ENCODE peak calls at places on chromosomes 16 and 17, in six cellular contexts. F, E, Y, L, Z and Q are unnamed samples.

GRCh38 chr16:14501331-14502255 is 128.5 kb downstream of the PARN start:
- DNase-seq in E (peak), Z (peak), L (no peak), Y (peak), F (peak), Q (peak)

GRCh38 chr16:5918553-5919127 is 821.0 kb upstream of the EEF2KMT start:
- DNase-seq in Y (no peak), F (no peak), L (no peak), E (peak), Z (no peak), Q (no peak)

GRCh38 chr16:80231118-80231515 is 309.7 kb upstream of the DYNLRB2 start:
- DNase-seq in E (no peak), Z (no peak), L (no peak), Y (no peak), F (peak), Q (no peak)

GRCh38 chr17:54968954-54969400 is 412 bp downstream of the STXBP4 start:
- DNase-seq in F (peak), Y (no peak), Z (no peak), L (no peak), E (no peak), Q (peak)

GRCh38 chr17:39628655-39629493 is 2.1 kb downstream of the PPP1R1B start:
- DNase-seq in E (no peak), Y (no peak), F (no peak), L (no peak), Z (no peak), Q (no peak)

GRCh38 chr16:84742561-84743200 is 42.9 kb downstream of the USP10 start:
- DNase-seq in E (no peak), Z (no peak), Y (no peak), F (no peak), L (no peak), Q (no peak)

GRCh38 chr17:74117999-74118421 is 85.5 kb upstream of the RPL38 start:
- DNase-seq in L (no peak), E (peak), Z (no peak), F (no peak), Y (no peak), Q (no peak)

GRCh38 chr16:89588413-89589109 is 13.0 kb downstream of the CPNE7 start:
- DNase-seq in L (no peak), Z (no peak), Y (no peak), F (no peak), E (no peak), Q (no peak)

GRCh38 chr17:55421179-55421934 is at the start of gene MMD:
- DNase-seq in F (no peak), L (peak), E (no peak), Y (no peak), Z (peak), Q (no peak)

GRCh38 chr16:53892155-53892554 is 188.2 kb downstream of the FTO start:
- DNase-seq in F (peak), L (peak), Y (no peak), Z (peak), E (peak), Q (peak)

GRCh38 chr17:7883781-7884386 is 4.7 kb upstream of the CHD3 start:
- DNase-seq in Y (no peak), L (no peak), Z (no peak), F (peak), E (peak), Q (peak)

GRCh38 chr17:48990882-48991357 is 6.3 kb upstream of the IGF2BP1 start:
- DNase-seq in Y (no peak), E (peak), L (no peak), F (no peak), Z (no peak), Q (no peak)

GRCh38 chr17:2087597-2088211 is 32.8 kb downstream of the HIC1 start:
- DNase-seq in Y (no peak), L (no peak), Z (peak), E (no peak), F (peak), Q (peak)

GRCh38 chr16:84790291-84790690 is 29.5 kb upstream of the CRISPLD2 start:
- DNase-seq in Z (no peak), E (no peak), Y (no peak), F (no peak), L (no peak), Q (no peak)

GRCh38 chr17:41324180-41325075 is 8.9 kb upstream of the KRTAP17-1 start:
- DNase-seq in E (peak), L (peak), F (peak), Z (peak), Y (peak), Q (no peak)

GRCh38 chr17:4003131-4003500 is 38.9 kb upstream of the ATP2A3 start:
- DNase-seq in Z (no peak), Y (no peak), F (no peak), E (peak), L (no peak), Q (no peak)

GRCh38 chr17:48453447-48453846 is 23.4 kb upstream of the SKAP1 start:
- DNase-seq in Y (no peak), E (no peak), Z (no peak), L (no peak), F (no peak), Q (no peak)

GRCh38 chr16:49778202-49778601 is 77.7 kb downstream of the ZNF423 start:
- DNase-seq in F (no peak), E (no peak), Z (no peak), L (no peak), Y (no peak), Q (no peak)

GRCh38 chr17:29124135-29124930 is 55.9 kb downstream of the MYO18A start:
- DNase-seq in F (peak), L (no peak), Y (no peak), Z (peak), E (peak), Q (peak)

GRCh38 chr16:31710134-31710533 is 163.5 kb upstream of the ZNF267 start:
- DNase-seq in E (no peak), L (no peak), F (no peak), Y (no peak), Z (peak), Q (no peak)

GRCh38 chr16:2820836-2821482 is 3.9 kb downstream of the PRSS21 start:
- DNase-seq in L (no peak), E (no peak), Y (no peak), Z (no peak), F (no peak), Q (no peak)

GRCh38 chr17:31093866-31094599 is 744 bp upstream of the NF1 start:
- DNase-seq in F (no peak), L (no peak), Z (no peak), E (no peak), Y (no peak), Q (no peak)

GRCh38 chr17:43094129-43094834 is 30.9 kb downstream of the BRCA1 start:
- DNase-seq in Z (no peak), L (no peak), Y (no peak), F (peak), E (no peak), Q (no peak)

GRCh38 chr17:65093930-65094329 is 37.4 kb upstream of the GNA13 start:
- DNase-seq in E (no peak), F (no peak), Y (no peak), L (no peak), Z (peak), Q (no peak)

GRCh38 chr17:75271233-75271954 is 363 bp upstream of the MIF4GD start:
- DNase-seq in Z (peak), Y (no peak), L (peak), F (no peak), E (peak), Q (peak)

GRCh38 chr17:73376152-73376551 is 64.4 kb upstream of the CDC42EP4 start:
- DNase-seq in Z (no peak), L (no peak), F (no peak), E (no peak), Y (no peak), Q (no peak)

GRCh38 chr16:81599034-81599744 is 154.6 kb downstream of the CMIP start:
- DNase-seq in F (no peak), E (no peak), Y (no peak), Z (peak), L (no peak), Q (no peak)

GRCh38 chr16:30166202-30166902 is 17.1 kb upstream of the CORO1A start:
- DNase-seq in Z (peak), L (no peak), Y (no peak), F (no peak), E (no peak), Q (no peak)

DNA sequence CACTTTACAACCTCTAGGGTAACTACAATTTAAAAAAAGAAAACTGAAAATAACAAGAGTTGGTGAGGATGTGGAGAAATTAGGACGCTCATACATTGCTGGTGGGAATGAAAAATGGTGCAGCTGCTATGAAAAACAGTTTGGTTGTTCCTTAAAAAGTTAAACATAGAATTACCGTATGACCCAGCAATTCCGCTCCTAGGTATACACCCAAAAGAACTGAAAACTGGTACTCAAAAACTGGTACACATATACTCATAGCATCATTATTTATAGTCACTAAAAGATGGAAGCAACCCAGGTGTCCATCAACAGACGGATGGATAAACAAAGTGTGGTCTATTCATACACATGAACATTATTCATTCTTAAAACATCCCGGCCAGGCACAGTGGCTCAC is 42.9 kb upstream of the DNAH17 start:
- DNase-seq in L (no peak), Y (no peak), F (no peak), E (no peak), Z (no peak), Q (no peak)
- H3K14ac ChIP-seq in L (no peak), Y (no peak), F (no peak), E (no peak), Z (no peak), Q (no peak)

GRCh38 chr17:82272495-82273326 is 789 bp downstream of the CSNK1D start:
- DNase-seq in E (peak), F (no peak), Z (peak), L (no peak), Y (no peak), Q (no peak)
- H4K8ac ChIP-seq in E (no peak), F (peak), Z (peak), L (no peak), Y (peak), Q (peak)

DNA sequence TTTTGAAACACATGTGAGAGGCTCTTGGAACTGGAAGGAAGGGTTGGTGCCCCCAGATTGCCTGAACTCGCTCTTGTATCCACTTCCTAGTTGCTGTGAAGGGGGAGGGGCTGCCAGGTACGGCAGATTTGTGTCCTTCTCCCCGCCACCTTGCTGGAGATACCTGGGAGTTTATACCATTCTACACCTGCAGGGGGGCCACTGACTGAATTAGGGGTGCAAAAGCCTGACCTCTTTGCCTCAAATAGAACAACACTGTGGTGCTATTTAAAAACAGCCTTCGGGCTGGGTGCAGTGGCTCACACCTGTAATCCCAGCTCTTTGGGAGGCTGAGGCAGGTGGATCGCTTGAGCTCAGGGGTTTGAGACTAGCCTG is 35.1 kb upstream of the IL34 start:
- DNase-seq in F (no peak), Y (peak), E (peak), L (no peak), Z (no peak), Q (no peak)
- H3K14ac ChIP-seq in F (no peak), Y (no peak), E (no peak), L (no peak), Z (no peak), Q (no peak)

DNA sequence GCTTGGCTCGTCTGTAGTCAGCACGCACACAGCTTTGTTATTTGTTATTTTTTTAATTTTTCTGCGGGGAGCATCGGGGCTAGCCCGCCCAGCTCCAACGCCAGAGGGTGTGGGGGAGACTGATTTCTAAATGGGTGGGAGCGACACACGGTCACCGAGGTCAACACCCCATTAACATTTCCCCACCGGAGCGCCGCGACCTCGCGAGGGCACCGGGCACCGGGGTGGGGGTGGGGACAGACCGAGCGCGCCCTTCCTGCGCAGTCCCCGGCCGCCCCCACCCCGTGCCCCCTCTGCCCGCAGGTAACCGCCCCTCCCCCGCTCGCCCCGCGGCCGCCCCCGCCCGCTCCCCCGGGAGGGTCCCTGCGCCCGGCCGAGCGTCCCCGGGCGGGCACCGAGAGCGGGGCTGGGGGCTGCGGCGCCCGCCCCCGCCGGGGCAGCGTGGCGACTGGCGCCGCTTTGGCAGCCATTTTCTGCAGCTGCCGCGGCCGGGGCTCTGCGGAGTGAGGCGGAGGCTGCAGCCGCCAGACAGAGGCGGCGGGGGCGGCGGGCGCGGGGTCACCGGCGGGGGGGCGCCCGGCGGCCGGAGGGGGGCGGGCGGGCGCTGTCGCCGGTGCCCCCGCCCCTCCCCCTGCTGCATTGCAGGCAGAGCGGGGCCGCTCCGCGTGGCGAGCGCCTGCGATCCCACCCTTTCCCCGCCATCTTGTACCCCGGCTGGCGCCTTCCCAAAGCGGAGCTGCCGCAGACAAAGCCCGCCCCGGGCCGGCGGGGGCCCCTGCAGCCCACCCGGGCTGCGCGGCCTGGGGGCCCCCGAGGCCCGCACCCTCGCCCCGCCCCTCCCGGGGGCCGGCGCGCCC is 16.3 kb upstream of the CBX8 start:
- DNase-seq in Z (no peak), Y (no peak), L (no peak), E (peak), F (no peak), Q (no peak)
- H4K8ac ChIP-seq in Z (peak), Y (peak), L (no peak), E (no peak), F (peak), Q (peak)

GRCh38 chr17:70510288-70510687 is 341.0 kb downstream of the KCNJ2 start:
- DNase-seq in F (no peak), Z (no peak), L (no peak), E (no peak), Y (no peak), Q (no peak)
- H3K14ac ChIP-seq in F (no peak), Z (no peak), L (no peak), E (no peak), Y (no peak), Q (no peak)

DNA sequence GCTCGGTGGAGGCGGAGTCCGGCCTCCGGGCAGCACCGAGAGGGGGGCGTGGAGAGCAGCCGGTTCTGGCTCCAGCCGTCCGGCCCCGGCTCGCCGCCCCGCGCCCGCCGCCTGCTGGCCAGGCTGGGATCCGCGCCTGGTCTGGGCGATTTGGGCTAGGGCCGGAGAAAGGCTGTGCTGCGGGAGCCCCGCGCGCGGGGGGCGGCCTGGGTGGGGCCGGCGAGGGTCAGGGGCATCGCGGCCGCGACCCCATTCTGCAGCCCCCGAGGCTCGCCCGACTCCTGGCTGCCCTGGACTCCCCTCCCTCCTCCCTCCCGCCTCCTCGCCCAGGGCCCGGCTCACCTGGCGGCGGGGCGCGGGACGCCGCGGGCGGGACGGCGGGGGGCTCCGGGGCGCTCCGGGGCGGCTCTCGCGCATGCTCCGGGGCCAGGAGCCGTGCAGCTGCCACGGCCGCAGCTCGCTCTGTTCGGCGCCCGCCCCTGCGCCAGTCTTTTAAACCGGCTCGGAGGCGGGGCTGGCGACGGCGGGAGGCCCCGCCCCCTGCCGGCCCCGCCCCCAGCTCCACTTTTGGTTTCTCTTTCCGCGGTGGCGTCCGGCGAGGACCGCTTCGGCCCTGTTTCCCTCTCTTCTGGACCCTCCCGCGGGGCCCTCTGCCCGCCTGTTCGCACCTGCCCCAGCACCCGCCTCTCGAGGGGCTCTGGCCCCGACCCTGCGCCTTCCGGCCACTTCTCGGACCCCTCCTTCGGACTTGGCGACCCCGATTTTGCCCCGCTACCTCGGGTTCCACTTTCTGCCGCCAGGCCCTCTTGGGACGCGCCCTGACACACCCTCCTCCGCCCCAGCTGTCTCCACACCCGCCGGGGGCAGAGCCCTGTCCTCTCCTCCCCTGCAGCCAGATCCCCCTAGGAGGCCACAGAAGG is at the start of gene SOCS1:
- DNase-seq in L (peak), E (peak), F (peak), Z (peak), Y (peak), Q (peak)
- H4K8ac ChIP-seq in L (peak), E (no peak), F (peak), Z (peak), Y (peak), Q (peak)

DNA sequence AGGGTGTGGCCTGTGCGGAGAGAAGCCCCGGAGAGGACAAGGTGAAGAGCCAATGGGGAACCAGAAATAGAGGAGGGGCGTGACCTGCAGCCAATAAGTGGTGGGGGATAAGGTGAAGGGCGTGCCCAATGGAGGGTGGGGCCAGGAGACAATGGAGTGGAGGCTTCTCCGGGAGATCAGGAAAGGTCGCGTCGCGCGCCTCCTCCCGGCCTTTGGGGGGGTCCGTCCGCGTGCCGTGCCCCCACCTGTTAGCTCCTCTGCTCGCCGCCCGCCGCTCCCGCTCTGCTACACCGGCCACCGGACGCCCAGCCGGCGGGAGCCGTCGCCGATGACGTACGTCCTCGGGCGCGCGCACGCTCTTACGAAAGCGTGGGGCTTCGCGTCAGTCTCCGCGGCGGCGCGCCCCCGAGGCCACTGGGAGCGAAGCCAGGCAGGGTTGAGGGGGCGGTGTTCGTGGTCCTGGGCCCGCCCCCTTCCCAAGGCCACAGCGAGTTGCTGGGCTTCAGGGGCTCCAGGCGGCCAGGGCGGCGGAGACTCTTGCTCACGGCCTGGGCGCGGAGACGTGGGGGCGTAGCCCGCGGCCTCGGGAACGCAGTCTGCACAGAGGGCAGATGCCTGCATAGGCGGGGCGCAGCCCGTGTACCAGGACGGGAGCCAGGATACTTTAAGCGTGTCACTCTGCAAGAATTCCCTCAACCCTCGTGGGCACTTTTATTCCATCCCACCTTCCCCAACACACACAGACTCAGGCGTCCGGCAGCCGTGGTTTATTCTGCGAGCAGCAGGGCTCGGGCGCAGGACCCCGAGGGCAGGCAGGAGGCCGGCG is at the start of gene MATCAP1:
- DNase-seq in F (peak), L (peak), Z (peak), Y (peak), E (peak), Q (peak)
- H3K14ac ChIP-seq in F (peak), L (peak), Z (peak), Y (no peak), E (peak), Q (peak)